ENCODE peak calls at places on chromosomes 16 and 17, in nine cellular contexts. D is dorsolateral prefrontal cortex, K is fibroblast of lung, H is Peyer's patch, X is SK-N-SH, V is small intestine, J is esophagus squamous epithelium, U is tibial nerve, I is GM23338. C is an unnamed sample.

GRCh38 chr17:78946631-78947030 is 21.4 kb upstream of the TIMP2 start:
- DNase-seq in D (no peak), J (no peak), K (no peak), I (no peak), H (no peak), U (no peak), V (no peak), X (no peak), C (no peak)

GRCh38 chr16:84795338-84796053 is 24.3 kb upstream of the CRISPLD2 start:
- DNase-seq in H (peak), D (no peak), X (no peak), I (peak), J (no peak), U (peak), K (peak), V (no peak), C (peak)

GRCh38 chr16:25291580-25291979 is 33.9 kb upstream of the ZKSCAN2 start:
- DNase-seq in U (no peak), H (no peak), J (no peak), I (no peak), D (no peak), X (no peak), V (no peak), K (no peak), C (no peak)

GRCh38 chr17:16463341-16464000 is 28.5 kb downstream of the LRRC75A start:
- DNase-seq in V (peak), K (peak), D (peak), X (peak), J (no peak), H (peak), U (no peak), I (peak), C (no peak)

GRCh38 chr17:44376779-44377178 is 12.7 kb downstream of the ITGA2B start:
- DNase-seq in V (no peak), D (no peak), H (no peak), K (no peak), X (no peak), I (no peak), J (no peak), U (no peak), C (no peak)

GRCh38 chr17:68452724-68453290 is 4.5 kb downstream of the WIPI1 start:
- DNase-seq in U (no peak), X (no peak), K (no peak), J (no peak), H (no peak), I (no peak), V (no peak), D (no peak), C (no peak)

GRCh38 chr16:72877374-72878028 is 170.4 kb downstream of the ZFHX3 start:
- DNase-seq in I (no peak), K (peak), V (peak), D (no peak), H (no peak), U (no peak), X (no peak), J (no peak), C (peak)

GRCh38 chr17:28748852-28749515 is 5.2 kb downstream of the TRAF4 start:
- DNase-seq in H (no peak), K (no peak), I (no peak), V (peak), J (no peak), X (no peak), D (no peak), U (no peak), C (no peak)

GRCh38 chr16:59090501-59090900 is 356.4 kb upstream of the GOT2 start:
- DNase-seq in H (no peak), K (peak), I (peak), J (no peak), U (no peak), V (no peak), X (no peak), D (no peak), C (no peak)

GRCh38 chr16:77491091-77491490 is 56.3 kb upstream of the ADAMTS18 start:
- DNase-seq in H (no peak), V (no peak), I (no peak), X (no peak), J (no peak), D (no peak), K (no peak), U (no peak), C (no peak)

GRCh38 chr17:82388223-82388921 is 16.8 kb downstream of the UTS2R start:
- DNase-seq in H (no peak), J (no peak), V (peak), D (no peak), X (peak), I (no peak), K (no peak), U (no peak), C (peak)

GRCh38 chr16:81738831-81739496 is 40.1 kb upstream of the PLCG2 start:
- DNase-seq in X (no peak), V (no peak), D (no peak), H (peak), I (no peak), U (no peak), J (peak), K (no peak), C (no peak)

GRCh38 chr17:37142294-37142944 is 193.7 kb downstream of the AATF start:
- DNase-seq in X (no peak), I (no peak), D (no peak), K (no peak), H (no peak), J (no peak), U (no peak), V (no peak), C (no peak)

GRCh38 chr16:59737274-59737673 is 1003.2 kb upstream of the GOT2 start:
- DNase-seq in K (no peak), I (no peak), X (no peak), H (no peak), D (no peak), V (no peak), U (no peak), J (no peak), C (no peak)

GRCh38 chr16:25143898-25144297 is 32.4 kb downstream of the LCMT1 start:
- DNase-seq in D (no peak), K (no peak), J (no peak), X (no peak), V (peak), H (no peak), I (peak), U (no peak), C (peak)

GRCh38 chr17:16933317-16934132 is 38.4 kb downstream of the TNFRSF13B start:
- DNase-seq in K (no peak), H (no peak), V (no peak), D (peak), U (no peak), J (no peak), X (no peak), I (no peak), C (no peak)

GRCh38 chr17:76948726-76949342 is 80.6 kb downstream of the MGAT5B start:
- DNase-seq in X (no peak), K (no peak), U (no peak), H (no peak), D (no peak), J (no peak), I (no peak), V (no peak), C (no peak)

GRCh38 chr17:48646183-48647102 is 20.3 kb upstream of the HOXB9 start:
- DNase-seq in K (no peak), X (peak), H (peak), V (no peak), I (peak), U (no peak), J (no peak), D (no peak), C (peak)

GRCh38 chr17:50196826-50197225 is 4.6 kb downstream of the COL1A1 start:
- DNase-seq in K (peak), V (no peak), J (no peak), H (no peak), I (no peak), U (no peak), D (no peak), X (no peak), C (no peak)

GRCh38 chr17:35666070-35666469 is 65.4 kb upstream of the RASL10B start:
- DNase-seq in X (no peak), D (no peak), H (no peak), V (no peak), K (no peak), U (no peak), I (no peak), J (no peak), C (no peak)

GRCh38 chr17:37791434-37791833 is 46.6 kb upstream of the HNF1B start:
- DNase-seq in I (peak), V (peak), X (peak), U (no peak), H (peak), K (peak), D (no peak), J (no peak), C (peak)

GRCh38 chr17:32755045-32755805 is 121.7 kb downstream of the MYO1D start:
- DNase-seq in D (no peak), H (no peak), K (peak), U (no peak), J (no peak), V (peak), I (peak), X (peak), C (peak)

GRCh38 chr17:28960256-28961106 is 9.2 kb upstream of the PHF12 start:
- DNase-seq in J (no peak), H (no peak), D (no peak), X (no peak), V (no peak), U (no peak), K (no peak), I (no peak), C (no peak)

GRCh38 chr17:42804918-42805367 is 6.3 kb downstream of the CNTD1 start:
- DNase-seq in X (no peak), J (no peak), I (no peak), H (no peak), K (no peak), V (peak), D (no peak), U (no peak), C (no peak)

GRCh38 chr17:29619251-29619650 is 3.5 kb downstream of the CORO6 start:
- DNase-seq in D (no peak), I (peak), H (no peak), V (no peak), X (peak), U (no peak), K (peak), J (no peak), C (peak)

GRCh38 chr17:66469088-66469442 is 166.7 kb downstream of the PRKCA start:
- DNase-seq in J (no peak), K (no peak), V (no peak), X (no peak), I (no peak), U (no peak), H (no peak), D (no peak), C (peak)

GRCh38 chr16:901715-902601 is 68.8 kb downstream of the LMF1 start:
- DNase-seq in V (no peak), J (no peak), H (no peak), D (no peak), K (no peak), U (no peak), I (no peak), X (peak), C (no peak)

GRCh38 chr16:67563708-67564468 is 1.6 kb downstream of the CTCF start:
- DNase-seq in D (no peak), K (peak), J (no peak), V (peak), U (no peak), H (peak), I (peak), X (peak), C (peak)

GRCh38 chr17:83036193-83036592 is 43.2 kb upstream of the METRNL start:
- DNase-seq in V (no peak), X (no peak), J (no peak), U (no peak), H (no peak), K (no peak), I (no peak), D (no peak), C (no peak)

GRCh38 chr16:55499951-55500350 is 8.9 kb upstream of the LPCAT2 start:
- DNase-seq in I (no peak), U (no peak), D (no peak), J (no peak), V (no peak), K (peak), H (no peak), X (no peak), C (peak)

GRCh38 chr16:65285128-65286120 is 163.6 kb upstream of the CDH11 start:
- DNase-seq in X (no peak), U (no peak), K (peak), I (no peak), D (no peak), J (no peak), H (no peak), V (no peak), C (no peak)

GRCh38 chr16:68668266-68668665 is 23.2 kb downstream of the CDH3 start:
- DNase-seq in I (no peak), J (no peak), H (no peak), D (no peak), X (no peak), V (no peak), K (no peak), U (no peak), C (no peak)

GRCh38 chr17:19744922-19745757 is 3.0 kb downstream of the ALDH3A1 start:
- DNase-seq in I (peak), X (peak), V (peak), J (peak), K (peak), U (peak), D (peak), H (peak), C (peak)

GRCh38 chr16:87207965-87208364 is 109.2 kb downstream of the C16orf95 start:
- DNase-seq in D (no peak), H (no peak), U (no peak), I (peak), X (no peak), V (no peak), J (no peak), K (no peak), C (peak)

GRCh38 chr17:7523033-7523432 is 25.8 kb upstream of the TNFSF12 start:
- DNase-seq in K (no peak), V (peak), H (peak), D (no peak), U (no peak), I (peak), J (no peak), X (no peak), C (peak)

GRCh38 chr17:64420143-64420670 is 28.7 kb upstream of the MILR1 start:
- DNase-seq in D (no peak), X (peak), J (no peak), V (peak), U (no peak), I (peak), K (peak), H (peak), C (peak)

GRCh38 chr17:20094777-20095176 is 85.6 kb downstream of the SPECC1 start:
- DNase-seq in V (no peak), J (no peak), H (no peak), I (no peak), K (no peak), X (no peak), D (no peak), U (no peak), C (no peak)

GRCh38 chr16:75391254-75391653 is 42.0 kb downstream of the CFDP1 start:
- DNase-seq in I (no peak), V (no peak), D (no peak), K (no peak), U (no peak), X (no peak), H (no peak), J (no peak), C (no peak)

GRCh38 chr17:60641126-60641525 is 36.5 kb upstream of the BCAS3 start:
- DNase-seq in D (no peak), I (no peak), H (no peak), X (no peak), U (no peak), K (peak), J (no peak), V (no peak), C (no peak)

GRCh38 chr17:60637683-60638082 is 37.7 kb downstream of the PPM1D start:
- DNase-seq in I (no peak), J (no peak), U (no peak), H (no peak), X (no peak), K (no peak), V (no peak), D (no peak), C (no peak)

GRCh38 chr17:60640503-60640902 is 37.1 kb upstream of the BCAS3 start:
- DNase-seq in V (no peak), D (no peak), X (no peak), I (peak), K (peak), U (no peak), H (no peak), J (no peak), C (peak)

GRCh38 chr17:60641810-60642220 is 35.8 kb upstream of the BCAS3 start:
- DNase-seq in I (peak), V (peak), X (peak), K (peak), H (peak), J (no peak), D (no peak), U (no peak), C (peak)

GRCh38 chr17:60639019-60639330 is 38.7 kb upstream of the BCAS3 start:
- DNase-seq in V (no peak), U (no peak), J (no peak), I (no peak), D (no peak), H (no peak), X (no peak), K (no peak), C (no peak)
- H3K27ac ChIP-seq in V (no peak), U (no peak), J (no peak), I (no peak), D (peak), H (no peak), X (no peak), K (no peak), C (no peak)

DNA sequence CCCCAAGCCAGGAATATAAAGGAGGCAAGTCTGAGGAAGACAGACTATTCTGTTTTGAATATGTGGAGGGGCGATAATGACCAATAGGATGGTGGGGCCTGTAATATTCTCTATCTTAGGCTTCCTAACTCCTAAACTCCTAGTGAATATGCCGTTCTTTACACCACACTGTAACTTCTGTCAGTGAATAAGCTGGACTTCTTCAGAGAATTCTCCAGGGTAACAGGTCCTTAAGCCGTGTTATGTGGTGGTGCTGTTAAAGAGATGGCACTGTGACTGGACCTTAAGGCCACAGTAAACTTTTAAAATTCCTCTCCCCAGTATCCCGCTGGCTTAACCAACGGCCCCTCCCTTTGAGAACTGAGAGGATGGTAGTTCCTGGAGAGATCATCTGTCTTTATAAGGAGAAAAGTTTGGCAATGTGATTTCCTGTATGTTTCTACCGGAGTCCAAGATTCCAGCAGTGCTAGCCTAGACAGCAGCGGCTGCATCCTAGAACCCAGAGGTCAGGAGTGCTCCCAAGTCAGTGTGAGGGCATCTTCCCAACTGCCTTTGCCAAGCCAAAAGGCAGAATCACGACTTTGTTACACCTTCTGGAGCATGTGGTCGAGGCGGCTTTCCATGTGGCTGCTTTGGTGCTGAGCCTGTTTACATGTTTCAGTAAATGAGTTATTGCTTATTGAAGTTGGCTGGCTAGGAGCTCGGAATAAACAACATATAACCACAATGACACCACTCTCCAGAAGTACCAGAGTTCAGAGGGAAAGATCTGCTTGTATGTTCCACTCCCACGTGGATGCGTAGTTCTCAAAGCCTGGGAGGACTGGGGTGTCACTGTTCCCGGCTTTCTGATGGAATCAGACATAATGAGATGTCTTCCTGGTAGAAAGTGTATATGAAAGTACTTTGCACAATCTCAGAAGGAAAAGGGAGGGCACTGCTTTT is 41.0 kb downstream of the TUBD1 start:
- DNase-seq in U (no peak), H (peak), D (no peak), J (no peak), I (no peak), K (peak), V (no peak), X (no peak), C (no peak)
- H3K27ac ChIP-seq in U (peak), H (peak), D (no peak), J (peak), I (no peak), K (peak), V (no peak), X (peak), C (no peak)

GRCh38 chr17:73719588-73720071 is 75.4 kb upstream of the SDK2 start:
- DNase-seq in H (no peak), V (no peak), J (no peak), K (no peak), X (peak), I (peak), U (peak), D (peak), C (no peak)
- H3K27ac ChIP-seq in H (no peak), V (no peak), J (no peak), K (no peak), X (peak), I (no peak), U (no peak), D (peak), C (no peak)

GRCh38 chr17:75570034-75570676 is 17.4 kb upstream of the MYO15B start:
- DNase-seq in K (no peak), X (no peak), H (no peak), I (no peak), D (no peak), V (no peak), J (no peak), U (no peak), C (no peak)

GRCh38 chr17:75572713-75573539 is 14.7 kb upstream of the MYO15B start:
- DNase-seq in K (no peak), H (no peak), I (no peak), U (no peak), V (no peak), X (no peak), J (no peak), D (no peak), C (no peak)

GRCh38 chr17:75571885-75572215 is 15.8 kb upstream of the MYO15B start:
- DNase-seq in J (no peak), I (no peak), D (no peak), V (no peak), H (no peak), K (no peak), U (no peak), X (no peak), C (no peak)

GRCh38 chr17:75570772-75571171 is 16.8 kb upstream of the MYO15B start:
- DNase-seq in K (no peak), V (no peak), I (no peak), H (no peak), U (no peak), J (no peak), X (no peak), D (no peak), C (no peak)

GRCh38 chr17:75571197-75571884 is 16.3 kb upstream of the MYO15B start:
- DNase-seq in J (peak), X (no peak), U (no peak), D (no peak), K (peak), I (no peak), V (no peak), H (peak), C (no peak)
- H3K27ac ChIP-seq in J (peak), X (no peak), U (peak), D (no peak), K (no peak), I (no peak), V (no peak), H (peak), C (no peak)

DNA sequence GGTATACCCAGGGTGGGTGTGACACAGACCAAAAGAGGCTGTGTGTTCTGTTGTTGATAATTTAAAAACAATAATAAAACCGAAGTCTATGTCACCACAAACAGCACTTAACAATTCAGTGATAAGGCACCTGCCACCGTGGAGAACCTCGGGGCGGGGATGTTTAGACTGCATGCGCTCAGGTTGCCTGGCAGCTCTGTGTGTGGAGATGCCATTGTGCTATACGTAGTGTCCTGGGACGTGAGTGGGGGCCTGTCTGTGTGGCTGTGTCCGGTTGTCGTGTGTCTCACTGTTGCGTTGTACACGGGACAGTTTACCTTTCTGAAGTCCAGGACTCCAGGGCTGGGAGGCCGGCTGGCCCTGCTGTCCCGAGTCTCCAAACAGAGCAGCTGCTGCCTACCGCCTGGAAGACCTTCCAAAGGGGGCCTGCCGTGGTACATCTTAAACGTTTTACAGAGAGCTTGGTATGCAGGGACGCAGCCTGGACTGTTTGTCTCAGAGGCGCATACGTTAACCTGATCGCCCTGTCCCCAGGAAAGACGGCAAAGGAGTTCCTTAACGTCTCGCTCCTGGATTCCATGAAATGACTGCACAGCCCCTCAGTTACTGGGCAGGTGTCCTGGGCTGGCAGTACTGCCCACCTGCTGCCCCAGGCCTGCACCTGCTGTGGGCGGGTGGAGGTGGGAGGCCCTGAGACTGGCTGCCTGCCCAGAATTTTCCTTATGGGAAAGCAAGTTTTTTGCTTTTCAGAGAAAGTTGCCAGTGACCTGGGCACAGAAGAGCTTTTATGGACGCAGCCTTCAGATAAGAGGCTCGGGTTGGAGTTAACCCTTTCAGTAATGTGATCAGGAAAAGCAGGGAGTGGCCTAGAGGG is 19.0 kb downstream of the SPIRE2 start:
- DNase-seq in I (no peak), H (peak), J (no peak), U (no peak), V (peak), K (no peak), D (no peak), X (no peak), C (no peak)
- H3K27ac ChIP-seq in I (no peak), H (peak), J (no peak), U (no peak), V (peak), K (no peak), D (no peak), X (no peak), C (no peak)

C was measured in mesendoderm.